ENCODE peak calls at places on chromosome 10, in nine cellular contexts. V is mucosa of descending colon; O is globus pallidus; Q is kidney tubule cell; M is Right ventricle myocardium superior; D is gastrocnemius medialis; U is stimulated activated naive CD8-positive, alpha-beta T cell treated with anti-CD3 and anti-CD28 coated beads, Interleukin-15, Interleukin-2, amounts not matched to agents 100 U/mL and 50 U/mL, for 24 hours; C is NCI-H2107; S is hippocampal formation. Y is an unnamed sample.

GRCh38 chr10:96413151-96413787 is 54.5 kb upstream of the OPALIN start:
- DNase-seq in V (no peak), O (no peak), Q (no peak), M (no peak), D (no peak), U (peak), C (no peak), S (no peak), Y (peak)

GRCh38 chr10:36450385-36450784 is 675.0 kb upstream of the ANKRD30A start:
- DNase-seq in V (no peak), O (no peak), Q (no peak), M (no peak), D (no peak), U (no peak), C (no peak), S (no peak), Y (peak)

GRCh38 chr10:133257489-133258065 is 19.1 kb downstream of the ADAM8 start:
- DNase-seq in V (peak), O (no peak), Q (peak), M (peak), D (peak), U (peak), C (no peak), S (no peak), Y (peak)

GRCh38 chr10:84356951-84357350 is 28.6 kb downstream of the CCSER2 start:
- DNase-seq in V (no peak), O (no peak), Q (no peak), M (no peak), D (no peak), U (no peak), C (no peak), S (no peak), Y (no peak)

GRCh38 chr10:80199828-80200227 is 5.5 kb downstream of the ANXA11 start:
- DNase-seq in V (no peak), O (peak), Q (peak), M (no peak), D (peak), U (no peak), C (no peak), S (peak), Y (peak)

GRCh38 chr10:1253476-1254353 is 197.5 kb downstream of the WDR37 start:
- DNase-seq in V (no peak), O (no peak), Q (no peak), M (no peak), D (no peak), U (peak), C (no peak), S (no peak), Y (no peak)

GRCh38 chr10:74418285-74418872 is 267.4 kb downstream of the ADK start:
- DNase-seq in V (no peak), O (peak), Q (peak), M (peak), D (no peak), U (no peak), C (peak), S (peak), Y (no peak)

GRCh38 chr10:94299417-94299816 is 63.3 kb downstream of the NOC3L start:
- DNase-seq in V (no peak), O (no peak), Q (peak), M (no peak), D (no peak), U (peak), C (peak), S (no peak), Y (no peak)

GRCh38 chr10:88791924-88792323 is 10.6 kb upstream of the LIPM start:
- DNase-seq in V (peak), O (no peak), Q (peak), M (no peak), D (no peak), U (peak), C (no peak), S (no peak), Y (no peak)

GRCh38 chr10:120715214-120715613 is 135.9 kb upstream of the WDR11 start:
- DNase-seq in V (no peak), O (peak), Q (no peak), M (no peak), D (no peak), U (no peak), C (no peak), S (no peak), Y (no peak)

GRCh38 chr10:74917481-74918077 is 91.2 kb downstream of the KAT6B start:
- DNase-seq in V (no peak), O (no peak), Q (peak), M (no peak), D (no peak), U (no peak), C (no peak), S (no peak), Y (no peak)

GRCh38 chr10:110200518-110200917 is 6.9 kb upstream of the MXI1 start:
- DNase-seq in V (no peak), O (no peak), Q (no peak), M (no peak), D (no peak), U (no peak), C (no peak), S (no peak), Y (no peak)

GRCh38 chr10:57880441-57881301 is 387.0 kb downstream of the IPMK start:
- DNase-seq in V (no peak), O (no peak), Q (no peak), M (no peak), D (no peak), U (no peak), C (no peak), S (no peak), Y (no peak)

GRCh38 chr10:71244638-71245419 is 32.5 kb downstream of the UNC5B start:
- DNase-seq in V (peak), O (no peak), Q (no peak), M (peak), D (peak), U (no peak), C (no peak), S (no peak), Y (peak)

GRCh38 chr10:7311256-7312178 is 99.3 kb downstream of the SFMBT2 start:
- DNase-seq in V (no peak), O (no peak), Q (peak), M (no peak), D (no peak), U (no peak), C (no peak), S (no peak), Y (no peak)

GRCh38 chr10:90751107-90751997 is 106.5 kb downstream of the HTR7 start:
- DNase-seq in V (no peak), O (peak), Q (peak), M (no peak), D (no peak), U (peak), C (no peak), S (no peak), Y (no peak)